ENCODE peak calls at places on chromosomes 4 and X, in six cellular contexts. S is anterior cingulate cortex; L is SW480; C is NCI-H446; A is activated CD4-positive, alpha-beta T cell treated with anti-CD3 and anti-CD28 coated beads, Interleukin-2, amount 50 U/mL, for 4 hours; Y is cardiac muscle cell. P is an unnamed sample.

GRCh38 chr4:108272566-108272965 is 103.8 kb upstream of the LEF1 start:
- DNase-seq in L (peak; percentile 87), A (no peak), C (no peak), Y (peak; percentile 1), S (no peak), P (peak; percentile 11)

GRCh38 chr4:144302704-144303536 is 162.4 kb upstream of the GYPA start:
- DNase-seq in S (no peak), L (no peak), Y (no peak), A (no peak), C (no peak), P (no peak)

GRCh38 chrX:9503261-9503660 is 38.4 kb downstream of the TBL1X start:
- DNase-seq in L (no peak), C (no peak), A (no peak), Y (no peak), S (no peak), P (no peak)

GRCh38 chr4:41406051-41406516 is 131.9 kb upstream of the LIMCH1 start:
- DNase-seq in S (no peak), Y (no peak), C (no peak), A (no peak), L (no peak), P (no peak)

GRCh38 chr4:118351851-118352827 is 664 bp downstream of the PRSS12 start:
- DNase-seq in L (peak; percentile 79), C (peak; percentile 32), S (no peak), A (no peak), Y (no peak), P (peak; percentile 32)

GRCh38 chr4:84451546-84451945 is 47.5 kb downstream of the NKX6-1 start:
- DNase-seq in S (no peak), A (no peak), L (peak; percentile 9), C (peak; percentile 3), Y (peak; percentile 6), P (peak; percentile 9)

GRCh38 chr4:152364383-152364782 is 171.5 kb downstream of the FBXW7 start:
- DNase-seq in S (no peak), L (no peak), A (no peak), Y (no peak), C (no peak), P (no peak)

GRCh38 chrX:24646745-24647182 is 383 bp downstream of the PCYT1B start:
- DNase-seq in L (no peak), A (no peak), Y (peak; percentile 30), S (peak; percentile 24), C (no peak), P (no peak)

GRCh38 chr4:78622253-78622979 is 70.8 kb downstream of the ANXA3 start:
- DNase-seq in S (no peak), Y (peak; percentile 67), L (no peak), C (no peak), A (no peak), P (peak; percentile 20)

GRCh38 chr4:70844180-70844579 is 4.5 kb upstream of the GRSF1 start:
- DNase-seq in S (no peak), L (no peak), A (no peak), C (no peak), Y (no peak), P (no peak)